ENCODE peak calls at places on chromosome 11, in seven cellular contexts. P is A549, O is AG09309, M is suprapubic skin, I is tibial artery, Q is colonic mucosa, F is DND-41. N is an unnamed sample.

GRCh38 chr11:5107285-5107684 is 30.9 kb downstream of the OR52A5 start:
- DNase-seq in P (no peak), O (no peak), M (no peak), I (no peak), Q (no peak), F (no peak), N (no peak)

GRCh38 chr11:75031224-75031753 is 42.6 kb downstream of the NEU3 start:
- DNase-seq in P (no peak), O (peak), M (no peak), I (no peak), Q (no peak), F (no peak), N (no peak)

GRCh38 chr11:10293423-10294288 is at the start of gene SBF2:
- DNase-seq in P (peak), O (no peak), M (peak), I (peak), Q (peak), F (peak), N (peak)

GRCh38 chr11:31803813-31804438 is 7.2 kb downstream of the PAX6 start:
- DNase-seq in P (no peak), O (no peak), M (no peak), I (no peak), Q (no peak), F (no peak), N (no peak)

GRCh38 chr11:85316967-85317366 is 310.2 kb downstream of the DLG2 start:
- DNase-seq in P (no peak), O (no peak), M (no peak), I (no peak), Q (no peak), F (no peak), N (no peak)

GRCh38 chr11:69013009-69013951 is at the start of gene MRGPRF:
- DNase-seq in P (peak), O (peak), M (peak), I (peak), Q (peak), F (no peak), N (peak)

GRCh38 chr11:103532133-103532788 is 423.0 kb downstream of the DYNC2H1 start:
- DNase-seq in P (no peak), O (peak), M (no peak), I (no peak), Q (no peak), F (no peak), N (no peak)

GRCh38 chr11:102323542-102324261 is 6.4 kb downstream of the BIRC3 start:
- DNase-seq in P (no peak), O (no peak), M (no peak), I (no peak), Q (no peak), F (no peak), N (no peak)

GRCh38 chr11:18611196-18611595 is 11.6 kb downstream of the MISFA start:
- DNase-seq in P (no peak), O (no peak), M (no peak), I (no peak), Q (no peak), F (no peak), N (no peak)

GRCh38 chr11:33617672-33618362 is 82.8 kb downstream of the C11orf91 start:
- DNase-seq in P (no peak), O (no peak), M (no peak), I (no peak), Q (no peak), F (no peak), N (no peak)
- H3K4me3 ChIP-seq in P (no peak), O (no peak), M (no peak), I (no peak), Q (no peak), F (no peak), N (no peak)

DNA sequence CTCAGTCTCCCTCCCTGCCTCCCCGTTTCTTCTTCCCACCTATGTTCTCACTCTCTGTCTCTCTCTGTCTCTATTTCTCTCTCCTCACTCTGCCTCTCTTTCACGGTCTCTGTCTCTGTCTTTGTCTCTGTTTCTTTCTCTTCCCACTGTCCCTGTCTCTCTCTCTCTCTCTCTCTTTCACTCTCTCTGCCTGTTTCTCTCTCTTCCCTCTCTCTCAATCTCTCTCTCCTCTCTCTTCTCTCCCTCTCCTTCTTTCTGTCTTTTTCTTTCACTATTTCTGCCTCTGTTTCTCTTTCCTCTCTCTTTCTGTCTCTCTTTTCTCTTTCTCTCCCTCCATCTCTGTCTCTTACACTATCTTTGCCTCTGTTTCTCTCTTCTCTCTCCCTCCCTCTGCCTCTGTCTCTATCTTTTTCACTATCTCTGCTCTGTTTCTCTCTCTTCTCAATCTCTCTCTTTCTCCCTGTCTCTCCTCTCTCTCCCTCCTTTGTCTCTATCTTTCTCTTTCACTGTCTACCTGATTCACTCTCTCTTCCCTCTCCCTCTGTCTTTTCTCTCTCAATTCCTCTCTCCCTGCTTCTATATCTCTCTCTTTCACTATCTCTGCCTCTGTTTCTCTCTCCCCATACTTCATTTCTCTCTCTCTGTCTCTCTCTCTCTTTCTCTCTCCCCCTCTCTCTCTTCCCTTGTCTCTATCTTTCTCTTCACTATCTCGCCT is 5.4 kb downstream of the APLNR start:
- DNase-seq in P (no peak), O (no peak), M (no peak), I (no peak), Q (no peak), F (no peak), N (no peak)
- TF ChIP-seq CTCF in P (no peak), O (no peak), M (no peak), I (no peak), Q (no peak), F (no peak), N (no peak)

GRCh38 chr11:17197431-17197898 is 10.3 kb downstream of the PIK3C2A start:
- DNase-seq in P (no peak), O (no peak), M (no peak), I (no peak), Q (no peak), F (no peak), N (no peak)
- H3K4me3 ChIP-seq in P (no peak), O (no peak), M (no peak), I (no peak), Q (no peak), F (no peak), N (no peak)

GRCh38 chr11:25838918-25839611 is 492.9 kb upstream of the ANO3 start:
- DNase-seq in P (no peak), O (no peak), M (no peak), I (no peak), Q (no peak), F (no peak), N (no peak)
- TF ChIP-seq CTCF in P (no peak), O (no peak), M (no peak), I (no peak), Q (no peak), F (no peak), N (no peak)

DNA sequence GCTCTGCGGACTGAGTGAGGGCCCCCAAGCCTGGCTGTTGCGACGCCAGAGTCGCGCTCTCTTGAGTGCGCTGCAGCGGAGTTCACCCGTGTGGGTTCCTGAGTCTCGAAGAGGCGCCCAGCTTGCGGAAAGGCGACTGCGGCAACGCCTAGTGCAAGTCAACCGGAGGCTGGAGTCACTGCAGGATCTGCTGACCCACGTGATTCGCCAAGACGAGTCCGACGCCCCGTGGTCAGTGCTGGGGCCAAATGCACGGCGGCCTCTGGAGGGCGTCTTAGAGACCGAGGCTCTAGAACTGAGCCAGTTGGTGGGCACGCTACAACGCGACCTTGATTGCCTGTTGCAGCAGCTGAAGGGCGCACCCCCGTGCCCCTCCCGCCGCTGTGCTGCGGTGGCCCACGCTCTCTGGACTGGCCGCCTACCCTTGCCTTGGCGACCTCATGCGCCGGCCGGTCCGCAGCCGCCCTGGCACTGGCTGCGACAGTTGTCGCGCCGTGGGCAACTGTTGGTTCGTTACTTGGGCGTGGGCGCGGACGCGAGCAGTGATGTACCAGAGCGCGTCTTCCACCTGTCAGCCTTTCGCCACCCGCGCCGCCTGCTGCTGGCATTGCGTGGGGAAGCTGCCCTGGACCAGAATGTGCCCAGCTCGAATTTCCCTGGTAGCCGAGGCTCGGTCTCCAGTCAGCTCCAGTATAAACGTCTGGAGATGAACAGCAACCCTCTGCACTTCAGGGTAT is 32.6 kb downstream of the RRP8 start:
- DNase-seq in P (no peak), O (no peak), M (no peak), I (no peak), Q (no peak), F (no peak), N (no peak)
- H3K4me3 ChIP-seq in P (no peak), O (no peak), M (no peak), I (peak), Q (no peak), F (no peak), N (no peak)